ENCODE peak calls at places on chromosomes 2 and 18, in four cellular contexts. One of them, this sample, is unnamed.
A peak's percentile ranks its signal among the peaks of the same experiment; 100 is the strongest.

GRCh38 chr2:88054300-88055048 is 1.1 kb downstream of the KRCC1 start:
- DNase-seq in activated CD8-positive, alpha-beta memory T cell treated with anti-CD3 and anti-CD28 coated beads, Interleukin-2, amount 10 ng/mL, durations not matched to agents 7 days and 5 days: no peak
- DNase-seq in stimulated activated CD4-positive, alpha-beta T cell treated with anti-CD3 and anti-CD28 coated beads, TNF-alpha, amount 100 ng/mL, for 24 hours: no peak
- DNase-seq in T-helper 9 cell: no peak
- DNase-seq in this sample: no peak

GRCh38 chr2:171703574-171704347 is 16.5 kb downstream of the DYNC1I2 start:
- DNase-seq in activated CD8-positive, alpha-beta memory T cell treated with anti-CD3 and anti-CD28 coated beads, Interleukin-2, amount 10 ng/mL, durations not matched to agents 7 days and 5 days: no peak
- DNase-seq in stimulated activated CD4-positive, alpha-beta T cell treated with anti-CD3 and anti-CD28 coated beads, TNF-alpha, amount 100 ng/mL, for 24 hours: no peak
- DNase-seq in T-helper 9 cell: no peak
- DNase-seq in this sample: no peak

GRCh38 chr2:9690252-9690651 is 59.5 kb upstream of the YWHAQ start:
- DNase-seq in activated CD8-positive, alpha-beta memory T cell treated with anti-CD3 and anti-CD28 coated beads, Interleukin-2, amount 10 ng/mL, durations not matched to agents 7 days and 5 days: no peak
- DNase-seq in stimulated activated CD4-positive, alpha-beta T cell treated with anti-CD3 and anti-CD28 coated beads, TNF-alpha, amount 100 ng/mL, for 24 hours: no peak
- DNase-seq in T-helper 9 cell: no peak
- DNase-seq in this sample: no peak

GRCh38 chr18:30658306-30658705 is 384.2 kb downstream of the DSC3 start:
- DNase-seq in activated CD8-positive, alpha-beta memory T cell treated with anti-CD3 and anti-CD28 coated beads, Interleukin-2, amount 10 ng/mL, durations not matched to agents 7 days and 5 days: no peak
- DNase-seq in stimulated activated CD4-positive, alpha-beta T cell treated with anti-CD3 and anti-CD28 coated beads, TNF-alpha, amount 100 ng/mL, for 24 hours: no peak
- DNase-seq in T-helper 9 cell: no peak
- DNase-seq in this sample: no peak

GRCh38 chr2:120472891-120473309 is 127.0 kb downstream of the INHBB start:
- DNase-seq in activated CD8-positive, alpha-beta memory T cell treated with anti-CD3 and anti-CD28 coated beads, Interleukin-2, amount 10 ng/mL, durations not matched to agents 7 days and 5 days: no peak
- DNase-seq in stimulated activated CD4-positive, alpha-beta T cell treated with anti-CD3 and anti-CD28 coated beads, TNF-alpha, amount 100 ng/mL, for 24 hours: no peak
- DNase-seq in T-helper 9 cell: no peak
- DNase-seq in this sample: no peak

GRCh38 chr18:9449580-9449979 is 25.7 kb upstream of the RALBP1 start:
- DNase-seq in activated CD8-positive, alpha-beta memory T cell treated with anti-CD3 and anti-CD28 coated beads, Interleukin-2, amount 10 ng/mL, durations not matched to agents 7 days and 5 days: no peak
- DNase-seq in stimulated activated CD4-positive, alpha-beta T cell treated with anti-CD3 and anti-CD28 coated beads, TNF-alpha, amount 100 ng/mL, for 24 hours: no peak
- DNase-seq in T-helper 9 cell: no peak
- DNase-seq in this sample: no peak

GRCh38 chr2:200742426-200742825 is 69.3 kb upstream of the BZW1 start:
- DNase-seq in activated CD8-positive, alpha-beta memory T cell treated with anti-CD3 and anti-CD28 coated beads, Interleukin-2, amount 10 ng/mL, durations not matched to agents 7 days and 5 days: no peak
- DNase-seq in stimulated activated CD4-positive, alpha-beta T cell treated with anti-CD3 and anti-CD28 coated beads, TNF-alpha, amount 100 ng/mL, for 24 hours: no peak
- DNase-seq in T-helper 9 cell: no peak
- DNase-seq in this sample: no peak

GRCh38 chr2:234852941-234853340 is 98.9 kb upstream of the SH3BP4 start:
- DNase-seq in activated CD8-positive, alpha-beta memory T cell treated with anti-CD3 and anti-CD28 coated beads, Interleukin-2, amount 10 ng/mL, durations not matched to agents 7 days and 5 days: no peak
- DNase-seq in stimulated activated CD4-positive, alpha-beta T cell treated with anti-CD3 and anti-CD28 coated beads, TNF-alpha, amount 100 ng/mL, for 24 hours: no peak
- DNase-seq in T-helper 9 cell: no peak
- DNase-seq in this sample: no peak

GRCh38 chr2:174683392-174683759 is 80.9 kb downstream of the CHRNA1 start:
- DNase-seq in activated CD8-positive, alpha-beta memory T cell treated with anti-CD3 and anti-CD28 coated beads, Interleukin-2, amount 10 ng/mL, durations not matched to agents 7 days and 5 days: no peak
- DNase-seq in stimulated activated CD4-positive, alpha-beta T cell treated with anti-CD3 and anti-CD28 coated beads, TNF-alpha, amount 100 ng/mL, for 24 hours: no peak
- DNase-seq in T-helper 9 cell: no peak
- DNase-seq in this sample: no peak

GRCh38 chr2:141417246-141417797 is 713.5 kb downstream of the LRP1B start:
- DNase-seq in activated CD8-positive, alpha-beta memory T cell treated with anti-CD3 and anti-CD28 coated beads, Interleukin-2, amount 10 ng/mL, durations not matched to agents 7 days and 5 days: no peak
- DNase-seq in stimulated activated CD4-positive, alpha-beta T cell treated with anti-CD3 and anti-CD28 coated beads, TNF-alpha, amount 100 ng/mL, for 24 hours: no peak
- DNase-seq in T-helper 9 cell: no peak
- DNase-seq in this sample: no peak

GRCh38 chr18:26549486-26550435 is 1.4 kb upstream of the KCTD1 start:
- DNase-seq in activated CD8-positive, alpha-beta memory T cell treated with anti-CD3 and anti-CD28 coated beads, Interleukin-2, amount 10 ng/mL, durations not matched to agents 7 days and 5 days: no peak
- DNase-seq in stimulated activated CD4-positive, alpha-beta T cell treated with anti-CD3 and anti-CD28 coated beads, TNF-alpha, amount 100 ng/mL, for 24 hours: no peak
- DNase-seq in T-helper 9 cell: no peak
- DNase-seq in this sample: no peak

GRCh38 chr2:76296400-76296799 is 585.7 kb upstream of the GCFC2 start:
- DNase-seq in activated CD8-positive, alpha-beta memory T cell treated with anti-CD3 and anti-CD28 coated beads, Interleukin-2, amount 10 ng/mL, durations not matched to agents 7 days and 5 days: no peak
- DNase-seq in stimulated activated CD4-positive, alpha-beta T cell treated with anti-CD3 and anti-CD28 coated beads, TNF-alpha, amount 100 ng/mL, for 24 hours: no peak
- DNase-seq in T-helper 9 cell: no peak
- DNase-seq in this sample: no peak

GRCh38 chr2:31235504-31235902 is 1.6 kb downstream of the EHD3 start:
- DNase-seq in activated CD8-positive, alpha-beta memory T cell treated with anti-CD3 and anti-CD28 coated beads, Interleukin-2, amount 10 ng/mL, durations not matched to agents 7 days and 5 days: no peak
- DNase-seq in stimulated activated CD4-positive, alpha-beta T cell treated with anti-CD3 and anti-CD28 coated beads, TNF-alpha, amount 100 ng/mL, for 24 hours: no peak
- DNase-seq in T-helper 9 cell: no peak
- DNase-seq in this sample: no peak

GRCh38 chr2:228597032-228597431 is 415.5 kb upstream of the SPHKAP start:
- DNase-seq in activated CD8-positive, alpha-beta memory T cell treated with anti-CD3 and anti-CD28 coated beads, Interleukin-2, amount 10 ng/mL, durations not matched to agents 7 days and 5 days: no peak
- DNase-seq in stimulated activated CD4-positive, alpha-beta T cell treated with anti-CD3 and anti-CD28 coated beads, TNF-alpha, amount 100 ng/mL, for 24 hours: no peak
- DNase-seq in T-helper 9 cell: no peak
- DNase-seq in this sample: no peak

GRCh38 chr2:231936491-231936890 is 10.3 kb upstream of the NPPC start:
- DNase-seq in activated CD8-positive, alpha-beta memory T cell treated with anti-CD3 and anti-CD28 coated beads, Interleukin-2, amount 10 ng/mL, durations not matched to agents 7 days and 5 days: no peak
- DNase-seq in stimulated activated CD4-positive, alpha-beta T cell treated with anti-CD3 and anti-CD28 coated beads, TNF-alpha, amount 100 ng/mL, for 24 hours: no peak
- DNase-seq in T-helper 9 cell: no peak
- DNase-seq in this sample: no peak

GRCh38 chr2:74002515-74003391 is 18.0 kb downstream of the TET3 start:
- DNase-seq in activated CD8-positive, alpha-beta memory T cell treated with anti-CD3 and anti-CD28 coated beads, Interleukin-2, amount 10 ng/mL, durations not matched to agents 7 days and 5 days: peak; percentile 81
- DNase-seq in stimulated activated CD4-positive, alpha-beta T cell treated with anti-CD3 and anti-CD28 coated beads, TNF-alpha, amount 100 ng/mL, for 24 hours: peak; percentile 75
- DNase-seq in T-helper 9 cell: peak; percentile 75
- DNase-seq in this sample: peak; percentile 75

GRCh38 chr18:73646772-73647171 is 500.9 kb downstream of the FBXO15 start:
- DNase-seq in activated CD8-positive, alpha-beta memory T cell treated with anti-CD3 and anti-CD28 coated beads, Interleukin-2, amount 10 ng/mL, durations not matched to agents 7 days and 5 days: no peak
- DNase-seq in stimulated activated CD4-positive, alpha-beta T cell treated with anti-CD3 and anti-CD28 coated beads, TNF-alpha, amount 100 ng/mL, for 24 hours: no peak
- DNase-seq in T-helper 9 cell: no peak
- DNase-seq in this sample: no peak

GRCh38 chr2:181178823-181179412 is 198.5 kb downstream of the UBE2E3 start:
- DNase-seq in activated CD8-positive, alpha-beta memory T cell treated with anti-CD3 and anti-CD28 coated beads, Interleukin-2, amount 10 ng/mL, durations not matched to agents 7 days and 5 days: peak; percentile 83
- DNase-seq in stimulated activated CD4-positive, alpha-beta T cell treated with anti-CD3 and anti-CD28 coated beads, TNF-alpha, amount 100 ng/mL, for 24 hours: peak; percentile 12
- DNase-seq in T-helper 9 cell: peak; percentile 16
- DNase-seq in this sample: no peak

GRCh38 chr18:32091724-32092421 is at the start of gene RNF138:
- DNase-seq in activated CD8-positive, alpha-beta memory T cell treated with anti-CD3 and anti-CD28 coated beads, Interleukin-2, amount 10 ng/mL, durations not matched to agents 7 days and 5 days: peak; percentile 92
- DNase-seq in stimulated activated CD4-positive, alpha-beta T cell treated with anti-CD3 and anti-CD28 coated beads, TNF-alpha, amount 100 ng/mL, for 24 hours: peak; percentile 86
- DNase-seq in T-helper 9 cell: peak; percentile 86
- DNase-seq in this sample: peak; percentile 84

GRCh38 chr2:64595397-64596160 is 58.1 kb downstream of the SERTAD2 start:
- DNase-seq in activated CD8-positive, alpha-beta memory T cell treated with anti-CD3 and anti-CD28 coated beads, Interleukin-2, amount 10 ng/mL, durations not matched to agents 7 days and 5 days: no peak
- DNase-seq in stimulated activated CD4-positive, alpha-beta T cell treated with anti-CD3 and anti-CD28 coated beads, TNF-alpha, amount 100 ng/mL, for 24 hours: no peak
- DNase-seq in T-helper 9 cell: no peak
- DNase-seq in this sample: no peak

GRCh38 chr2:88350641-88351601 is 101.6 kb downstream of the FOXI3 start:
- DNase-seq in activated CD8-positive, alpha-beta memory T cell treated with anti-CD3 and anti-CD28 coated beads, Interleukin-2, amount 10 ng/mL, durations not matched to agents 7 days and 5 days: peak; percentile 76
- DNase-seq in stimulated activated CD4-positive, alpha-beta T cell treated with anti-CD3 and anti-CD28 coated beads, TNF-alpha, amount 100 ng/mL, for 24 hours: peak; percentile 70
- DNase-seq in T-helper 9 cell: peak; percentile 56
- DNase-seq in this sample: peak; percentile 7

GRCh38 chr18:76251691-76252090 is 243.4 kb downstream of the ZNF516 start:
- DNase-seq in activated CD8-positive, alpha-beta memory T cell treated with anti-CD3 and anti-CD28 coated beads, Interleukin-2, amount 10 ng/mL, durations not matched to agents 7 days and 5 days: no peak
- DNase-seq in stimulated activated CD4-positive, alpha-beta T cell treated with anti-CD3 and anti-CD28 coated beads, TNF-alpha, amount 100 ng/mL, for 24 hours: no peak
- DNase-seq in T-helper 9 cell: no peak
- DNase-seq in this sample: no peak

GRCh38 chr2:100964222-100964621 is 37.9 kb upstream of the RPL31 start:
- DNase-seq in activated CD8-positive, alpha-beta memory T cell treated with anti-CD3 and anti-CD28 coated beads, Interleukin-2, amount 10 ng/mL, durations not matched to agents 7 days and 5 days: no peak
- DNase-seq in stimulated activated CD4-positive, alpha-beta T cell treated with anti-CD3 and anti-CD28 coated beads, TNF-alpha, amount 100 ng/mL, for 24 hours: no peak
- DNase-seq in T-helper 9 cell: no peak
- DNase-seq in this sample: no peak

GRCh38 chr2:215664847-215665525 is 229.1 kb upstream of the FN1 start:
- DNase-seq in activated CD8-positive, alpha-beta memory T cell treated with anti-CD3 and anti-CD28 coated beads, Interleukin-2, amount 10 ng/mL, durations not matched to agents 7 days and 5 days: no peak
- DNase-seq in stimulated activated CD4-positive, alpha-beta T cell treated with anti-CD3 and anti-CD28 coated beads, TNF-alpha, amount 100 ng/mL, for 24 hours: no peak
- DNase-seq in T-helper 9 cell: no peak
- DNase-seq in this sample: no peak

GRCh38 chr18:21669736-21670135 is 34.8 kb downstream of the ABHD3 start:
- DNase-seq in activated CD8-positive, alpha-beta memory T cell treated with anti-CD3 and anti-CD28 coated beads, Interleukin-2, amount 10 ng/mL, durations not matched to agents 7 days and 5 days: no peak
- DNase-seq in stimulated activated CD4-positive, alpha-beta T cell treated with anti-CD3 and anti-CD28 coated beads, TNF-alpha, amount 100 ng/mL, for 24 hours: no peak
- DNase-seq in T-helper 9 cell: no peak
- DNase-seq in this sample: no peak

This sample was measured in effector memory CD4-positive, alpha-beta T cell.